ENCODE peak calls at places on chromosome 19, in six cellular contexts. H is T-helper 1 cell; C is cardiac fibroblast; W is HFF-Myc; K is stimulated activated CD4-positive, alpha-beta T cell treated with anti-CD3 and anti-CD28 coated beads, Interleukin-1b, Interleukin-23, amount 100 ng/mL, for 24 hours; D is effector CD4-positive, alpha-beta T cell. A is an unnamed sample.

GRCh38 chr19:31113250-31113685 is 236.0 kb downstream of the TSHZ3 start:
- DNase-seq in H (no peak), C (no peak), W (no peak), K (no peak), D (no peak), A (no peak)

GRCh38 chr19:2716275-2716650 is 4.9 kb downstream of the DIRAS1 start:
- DNase-seq in H (no peak), C (no peak), W (no peak), K (no peak), D (no peak), A (no peak)

GRCh38 chr19:28883241-28883693 is 329.7 kb downstream of the UQCRFS1 start:
- DNase-seq in H (no peak), C (peak; percentile 64), W (no peak), K (no peak), D (no peak), A (no peak)

GRCh38 chr19:19606021-19606420 is 12.5 kb downstream of the PBX4 start:
- DNase-seq in H (peak; percentile 82), C (no peak), W (no peak), K (no peak), D (peak; percentile 64), A (no peak)

GRCh38 chr19:33797821-33798633 is 1.4 kb downstream of the KCTD15 start:
- DNase-seq in H (peak; percentile 23), C (peak; percentile 66), W (no peak), K (no peak), D (no peak), A (no peak)

GRCh38 chr19:16899566-16900075 is 10.8 kb downstream of the F2RL3 start:
- DNase-seq in H (peak; percentile 47), C (peak; percentile 43), W (no peak), K (no peak), D (no peak), A (no peak)

GRCh38 chr19:38924383-38924782 is 6.2 kb downstream of the SARS2 start:
- DNase-seq in H (no peak), C (no peak), W (no peak), K (no peak), D (no peak), A (no peak)

GRCh38 chr19:55283548-55284393 is at the start of gene BRSK1:
- DNase-seq in H (peak; percentile 43), C (peak; percentile 54), W (no peak), K (peak; percentile 20), D (peak; percentile 21), A (peak; percentile 13)

GRCh38 chr19:52206481-52206880 is 16.6 kb downstream of the PPP2R1A start:
- DNase-seq in H (no peak), C (no peak), W (no peak), K (no peak), D (no peak), A (no peak)

GRCh38 chr19:4541114-4541805 is 1.4 kb upstream of the LRG1 start:
- DNase-seq in H (no peak), C (no peak), W (no peak), K (no peak), D (no peak), A (no peak)

GRCh38 chr19:17370026-17370587 is 7.0 kb downstream of the PLVAP start:
- DNase-seq in H (no peak), C (peak; percentile 94), W (no peak), K (no peak), D (no peak), A (no peak)

GRCh38 chr19:1027953-1028902 is 1.8 kb downstream of the CNN2 start:
- DNase-seq in H (peak; percentile 83), C (peak; percentile 97), W (peak; percentile 82), K (no peak), D (peak; percentile 43), A (peak; percentile 59)

GRCh38 chr19:31546561-31546960 is 197.3 kb upstream of the TSHZ3 start:
- DNase-seq in H (no peak), C (no peak), W (no peak), K (no peak), D (no peak), A (no peak)

GRCh38 chr19:52200044-52200443 is 10.2 kb downstream of the PPP2R1A start:
- DNase-seq in H (no peak), C (peak; percentile 81), W (no peak), K (no peak), D (no peak), A (no peak)

GRCh38 chr19:19214892-19215291 is 3.1 kb downstream of the NCAN start:
- DNase-seq in H (no peak), C (peak; percentile 46), W (no peak), K (no peak), D (no peak), A (peak; percentile 6)

GRCh38 chr19:58218899-58219298 is 9.8 kb upstream of the ZNF544 start:
- DNase-seq in H (peak; percentile 33), C (peak; percentile 37), W (no peak), K (peak; percentile 1), D (no peak), A (no peak)

GRCh38 chr19:15138427-15138826 is 31.2 kb downstream of the SYDE1 start:
- DNase-seq in H (no peak), C (no peak), W (no peak), K (no peak), D (no peak), A (no peak)

GRCh38 chr19:49954092-49954825 is 6.7 kb downstream of the SIGLEC11 start:
- DNase-seq in H (no peak), C (peak; percentile 60), W (no peak), K (no peak), D (no peak), A (no peak)

GRCh38 chr19:4455742-4456565 is 1.6 kb downstream of the UBXN6 start:
- DNase-seq in H (no peak), C (peak; percentile 88), W (no peak), K (no peak), D (no peak), A (no peak)

GRCh38 chr19:19866599-19867248 is 1.0 kb downstream of the ZNF253 start:
- DNase-seq in H (peak; percentile 70), C (peak; percentile 3), W (no peak), K (peak; percentile 6), D (peak; percentile 39), A (no peak)

A was measured in NCI-H1048.